ENCODE peak calls at places on chromosome 12, in six cellular contexts. H is A549, D is aorta, N is fibroblast of lung, A is Caki2, B is HFF-Myc. G is an unnamed sample.

GRCh38 chr12:53219116-53219955 is 12.3 kb upstream of the ITGB7 start:
- DNase-seq in H (peak), D (peak), N (peak), A (no peak), B (no peak), G (no peak)

GRCh38 chr12:38527631-38528030 is 211.1 kb downstream of the ALG10B start:
- DNase-seq in H (no peak), D (no peak), N (no peak), A (no peak), B (no peak), G (no peak)

GRCh38 chr12:13959131-13959734 is 22.2 kb downstream of the GRIN2B start:
- DNase-seq in H (peak), D (no peak), N (no peak), A (peak), B (no peak), G (no peak)

GRCh38 chr12:121295746-121296617 is 527 bp downstream of the CAMKK2 start:
- DNase-seq in H (peak), D (peak), N (no peak), A (peak), B (no peak), G (no peak)

GRCh38 chr12:75130811-75131210 is 78.8 kb downstream of the KCNC2 start:
- DNase-seq in H (no peak), D (no peak), N (no peak), A (no peak), B (no peak), G (no peak)

GRCh38 chr12:49364989-49365388 is 2.3 kb upstream of the SPATS2 start:
- DNase-seq in H (no peak), D (no peak), N (peak), A (no peak), B (no peak), G (no peak)

GRCh38 chr12:22255097-22255496 is 79.4 kb downstream of the ST8SIA1 start:
- DNase-seq in H (no peak), D (no peak), N (peak), A (no peak), B (no peak), G (no peak)

GRCh38 chr12:114729731-114730130 is 45.8 kb upstream of the TBX3 start:
- DNase-seq in H (peak), D (no peak), N (peak), A (no peak), B (no peak), G (no peak)

GRCh38 chr12:23006413-23006812 is 381.4 kb downstream of the ETNK1 start:
- DNase-seq in H (no peak), D (no peak), N (peak), A (no peak), B (no peak), G (no peak)

GRCh38 chr12:65656904-65657351 is 167.4 kb upstream of the HMGA2 start:
- DNase-seq in H (peak), D (no peak), N (peak), A (peak), B (peak), G (no peak)

GRCh38 chr12:727321-727720 is 25.1 kb upstream of the WNK1 start:
- DNase-seq in H (no peak), D (no peak), N (no peak), A (no peak), B (no peak), G (no peak)

GRCh38 chr12:31324845-31325523 is 966 bp downstream of the SINHCAF start:
- DNase-seq in H (peak), D (peak), N (peak), A (peak), B (no peak), G (peak)

GRCh38 chr12:47585507-47585906 is 120.3 kb downstream of the RPAP3 start:
- DNase-seq in H (no peak), D (no peak), N (no peak), A (no peak), B (no peak), G (no peak)

GRCh38 chr12:27463826-27464554 is 17.5 kb downstream of the SMCO2 start:
- DNase-seq in H (no peak), D (no peak), N (peak), A (no peak), B (no peak), G (no peak)

GRCh38 chr12:54977155-54977554 is 7.4 kb downstream of the TESPA1 start:
- DNase-seq in H (no peak), D (no peak), N (peak), A (no peak), B (no peak), G (no peak)

GRCh38 chr12:110373025-110373876 is 30.3 kb downstream of the ANAPC7 start:
- DNase-seq in H (no peak), D (no peak), N (no peak), A (no peak), B (no peak), G (no peak)

GRCh38 chr12:53968214-53969127 is 4.5 kb upstream of the HOXC11 start:
- DNase-seq in H (no peak), D (peak), N (no peak), A (no peak), B (no peak), G (no peak)

GRCh38 chr12:76871082-76871481 is 7.7 kb downstream of the CSRP2 start:
- DNase-seq in H (no peak), D (no peak), N (no peak), A (no peak), B (no peak), G (no peak)

GRCh38 chr12:7994731-7995205 is 37.7 kb upstream of the FOXJ2 start:
- DNase-seq in H (peak), D (no peak), N (peak), A (no peak), B (peak), G (no peak)

GRCh38 chr12:127750076-127750840 is 516.7 kb upstream of the TMEM132C start:
- DNase-seq in H (no peak), D (no peak), N (no peak), A (no peak), B (no peak), G (no peak)

GRCh38 chr12:50642755-50643154 is 121.1 kb upstream of the ATF1 start:
- DNase-seq in H (no peak), D (no peak), N (no peak), A (no peak), B (no peak), G (no peak)